ENCODE peak calls at places on chromosomes 13 and 19, in ten cellular contexts. Z, L, W, T, E, M, Q, C, N and V are unnamed samples.

GRCh38 chr13:22839554-22840286 is 341.1 kb upstream of the SGCG start:
- DNase-seq in C (no peak), T (no peak), L (no peak), Z (no peak), N (no peak), W (no peak), M (no peak), E (no peak), Q (no peak), V (no peak)

GRCh38 chr13:45074721-45075120 is 45.6 kb upstream of the GTF2F2 start:
- DNase-seq in E (no peak), M (no peak), Q (no peak), L (no peak), N (no peak), T (no peak), C (no peak), Z (no peak), W (no peak), V (no peak)

GRCh38 chr13:107452833-107453232 is 762.5 kb downstream of the LIG4 start:
- DNase-seq in W (no peak), M (no peak), C (no peak), E (no peak), Z (no peak), N (no peak), T (no peak), Q (no peak), L (no peak), V (no peak)

GRCh38 chr19:34430738-34431625 is 2.8 kb downstream of the UBA2 start:
- DNase-seq in Z (peak; percentile 76), T (no peak), L (peak; percentile 15), N (no peak), E (peak; percentile 57), C (peak; percentile 22), Q (peak; percentile 31), M (no peak), W (peak; percentile 66), V (peak; percentile 53)

GRCh38 chr19:2827840-2828489 is 8.3 kb downstream of the ZNF554 start:
- DNase-seq in T (no peak), L (no peak), Q (no peak), W (no peak), E (no peak), Z (no peak), M (no peak), N (no peak), C (no peak), V (no peak)

GRCh38 chr19:4714016-4714415 is 9.6 kb downstream of the DPP9 start:
- DNase-seq in Q (no peak), L (no peak), Z (no peak), M (no peak), T (no peak), C (no peak), W (no peak), N (no peak), E (no peak), V (no peak)

GRCh38 chr13:48478401-48478800 is 54.5 kb downstream of the RCBTB2 start:
- DNase-seq in E (no peak), C (no peak), W (no peak), Z (peak; percentile 13), L (peak; percentile 88), Q (no peak), M (no peak), T (no peak), N (no peak), V (no peak)

GRCh38 chr19:42185281-42185680 is 32.2 kb downstream of the DEDD2 start:
- DNase-seq in M (no peak), L (no peak), E (peak; percentile 11), Z (peak; percentile 29), T (no peak), W (no peak), Q (no peak), N (no peak), C (no peak), V (no peak)

GRCh38 chr19:49553451-49554271 is 25.9 kb downstream of the RCN3 start:
- DNase-seq in L (peak; percentile 76), W (no peak), N (no peak), Z (peak; percentile 55), E (peak; percentile 78), T (peak; percentile 34), Q (peak; percentile 59), C (no peak), M (no peak), V (no peak)